ENCODE peak calls at places on chromosome X, in nine cellular contexts. One of them, this sample, is unnamed.
A peak's percentile ranks its signal among the peaks of the same experiment; 100 is the strongest.

GRCh38 chrX:39690541-39691415 is 407.0 kb downstream of the BCOR start:
- DNase-seq in Peyer's patch: no peak
- DNase-seq in heart left ventricle: no peak
- DNase-seq in endothelial cell of umbilical vein: no peak
- DNase-seq in right lobe of liver: no peak
- DNase-seq in IMR-90: no peak
- DNase-seq in suprapubic skin: no peak
- DNase-seq in upper lobe of left lung: no peak
- DNase-seq in breast epithelium: no peak
- DNase-seq in this sample: no peak

GRCh38 chrX:55161581-55161980 is 58.6 kb upstream of the PAGE5 start:
- DNase-seq in suprapubic skin: no peak
- DNase-seq in endothelial cell of umbilical vein: no peak
- DNase-seq in upper lobe of left lung: no peak
- DNase-seq in Peyer's patch: no peak
- DNase-seq in heart left ventricle: no peak
- DNase-seq in IMR-90: no peak
- DNase-seq in breast epithelium: no peak
- DNase-seq in right lobe of liver: no peak
- DNase-seq in this sample: no peak

GRCh38 chrX:110836982-110837381 is 41.4 kb upstream of the CHRDL1 start:
- DNase-seq in heart left ventricle: no peak
- DNase-seq in endothelial cell of umbilical vein: no peak
- DNase-seq in IMR-90: no peak
- DNase-seq in upper lobe of left lung: no peak
- DNase-seq in breast epithelium: no peak
- DNase-seq in Peyer's patch: no peak
- DNase-seq in right lobe of liver: no peak
- DNase-seq in suprapubic skin: no peak
- DNase-seq in this sample: no peak

GRCh38 chrX:24561121-24561520 is 86.0 kb downstream of the PCYT1B start:
- DNase-seq in suprapubic skin: no peak
- DNase-seq in heart left ventricle: no peak
- DNase-seq in IMR-90: peak; percentile 11
- DNase-seq in upper lobe of left lung: no peak
- DNase-seq in breast epithelium: no peak
- DNase-seq in endothelial cell of umbilical vein: peak; percentile 44
- DNase-seq in right lobe of liver: no peak
- DNase-seq in Peyer's patch: no peak
- DNase-seq in this sample: no peak

GRCh38 chrX:38312436-38312835 is 14.9 kb downstream of the RPGR start:
- DNase-seq in suprapubic skin: no peak
- DNase-seq in Peyer's patch: no peak
- DNase-seq in heart left ventricle: no peak
- DNase-seq in endothelial cell of umbilical vein: peak; percentile 65
- DNase-seq in upper lobe of left lung: no peak
- DNase-seq in breast epithelium: no peak
- DNase-seq in IMR-90: peak; percentile 84
- DNase-seq in right lobe of liver: no peak
- DNase-seq in this sample: no peak

GRCh38 chrX:69060631-69061408 is 104.4 kb downstream of the PJA1 start:
- DNase-seq in IMR-90: peak; percentile 31
- DNase-seq in right lobe of liver: peak; percentile 47
- DNase-seq in Peyer's patch: no peak
- DNase-seq in heart left ventricle: peak; percentile 54
- DNase-seq in suprapubic skin: no peak
- DNase-seq in breast epithelium: peak; percentile 23
- DNase-seq in upper lobe of left lung: no peak
- DNase-seq in endothelial cell of umbilical vein: peak; percentile 33
- DNase-seq in this sample: peak; percentile 56

GRCh38 chrX:84162401-84162800 is 25.6 kb downstream of the RPS6KA6 start:
- DNase-seq in IMR-90: no peak
- DNase-seq in suprapubic skin: no peak
- DNase-seq in breast epithelium: no peak
- DNase-seq in endothelial cell of umbilical vein: no peak
- DNase-seq in Peyer's patch: no peak
- DNase-seq in upper lobe of left lung: no peak
- DNase-seq in heart left ventricle: no peak
- DNase-seq in right lobe of liver: no peak
- DNase-seq in this sample: no peak

GRCh38 chrX:149392896-149393295 is 112.2 kb downstream of the IDS start:
- DNase-seq in heart left ventricle: no peak
- DNase-seq in IMR-90: no peak
- DNase-seq in right lobe of liver: no peak
- DNase-seq in breast epithelium: no peak
- DNase-seq in endothelial cell of umbilical vein: no peak
- DNase-seq in upper lobe of left lung: no peak
- DNase-seq in Peyer's patch: no peak
- DNase-seq in suprapubic skin: no peak
- DNase-seq in this sample: no peak

GRCh38 chrX:2609431-2610238 is 81.5 kb upstream of the CD99 start:
- DNase-seq in breast epithelium: no peak
- DNase-seq in endothelial cell of umbilical vein: peak; percentile 58
- DNase-seq in suprapubic skin: no peak
- DNase-seq in IMR-90: peak; percentile 17
- DNase-seq in right lobe of liver: no peak
- DNase-seq in heart left ventricle: no peak
- DNase-seq in Peyer's patch: no peak
- DNase-seq in upper lobe of left lung: no peak
- DNase-seq in this sample: no peak

GRCh38 chrX:124478046-124478445 is 131.7 kb downstream of the SH2D1A start:
- DNase-seq in IMR-90: no peak
- DNase-seq in endothelial cell of umbilical vein: no peak
- DNase-seq in heart left ventricle: no peak
- DNase-seq in right lobe of liver: no peak
- DNase-seq in upper lobe of left lung: no peak
- DNase-seq in suprapubic skin: no peak
- DNase-seq in breast epithelium: no peak
- DNase-seq in Peyer's patch: no peak
- DNase-seq in this sample: no peak

DNA sequence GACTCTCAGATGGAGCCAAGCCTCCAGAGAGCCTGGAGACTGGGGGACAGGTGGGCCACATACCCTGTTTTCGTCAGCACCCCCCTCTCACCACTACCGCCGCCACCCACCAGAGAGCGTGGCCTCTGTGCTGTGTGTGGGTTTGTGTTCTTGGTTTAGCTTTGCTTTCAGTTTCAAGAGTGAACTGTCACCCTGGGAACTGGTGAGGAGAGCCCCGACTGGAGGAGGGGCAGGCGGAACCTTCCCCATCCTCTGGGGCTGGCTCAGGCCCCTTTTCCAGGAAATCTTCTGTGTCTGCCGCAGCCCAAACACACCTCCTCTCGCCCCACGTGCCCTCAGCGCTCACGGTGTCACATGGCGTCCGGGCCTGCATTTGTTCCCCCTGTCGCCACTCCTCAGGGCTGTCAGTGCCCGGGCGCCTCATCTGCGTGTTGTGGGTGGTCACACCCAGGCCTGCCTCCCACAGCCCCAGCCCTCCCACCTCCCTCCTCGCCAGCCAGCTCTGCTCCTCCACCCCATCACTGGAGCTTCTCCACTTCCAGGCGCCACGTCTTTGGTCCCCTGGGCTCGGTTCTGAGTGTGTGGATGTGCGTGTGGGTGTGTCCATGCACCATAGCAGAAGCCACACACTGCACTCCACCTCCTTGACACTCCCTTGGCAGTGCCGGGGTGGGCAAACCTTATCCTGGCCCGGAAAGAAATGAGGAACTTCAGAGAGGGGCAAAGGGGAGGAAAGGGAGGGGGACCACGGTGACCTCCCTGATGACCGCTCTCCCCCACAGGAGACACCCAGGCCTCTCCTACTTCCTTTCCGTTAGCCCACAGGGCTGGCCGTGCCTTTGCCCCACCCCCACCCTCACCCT is 27.8 kb downstream of the ELF4 start:
- DNase-seq in endothelial cell of umbilical vein: no peak
- DNase-seq in right lobe of liver: no peak
- DNase-seq in upper lobe of left lung: peak; percentile 68
- DNase-seq in Peyer's patch: no peak
- DNase-seq in IMR-90: no peak
- DNase-seq in heart left ventricle: peak; percentile 56
- DNase-seq in breast epithelium: no peak
- DNase-seq in suprapubic skin: no peak
- DNase-seq in this sample: peak; percentile 33
- H3K4me1 ChIP-seq in endothelial cell of umbilical vein: peaks cover 42% of the 10 kb centered on the region
- H3K4me1 ChIP-seq in right lobe of liver: no peaks in the 10 kb centered on the region
- H3K4me1 ChIP-seq in upper lobe of left lung: peaks cover 25% of the 10 kb centered on the region
- H3K4me1 ChIP-seq in Peyer's patch: peaks cover 32% of the 10 kb centered on the region
- H3K4me1 ChIP-seq in IMR-90: peaks cover 5% of the 10 kb centered on the region
- H3K4me1 ChIP-seq in heart left ventricle: no peaks in the 10 kb centered on the region
- H3K4me1 ChIP-seq in breast epithelium: no peaks in the 10 kb centered on the region
- H3K4me1 ChIP-seq in suprapubic skin: peaks cover 51% of the 10 kb centered on the region
- H3K4me1 ChIP-seq in this sample: no peaks in the 10 kb centered on the region

DNA sequence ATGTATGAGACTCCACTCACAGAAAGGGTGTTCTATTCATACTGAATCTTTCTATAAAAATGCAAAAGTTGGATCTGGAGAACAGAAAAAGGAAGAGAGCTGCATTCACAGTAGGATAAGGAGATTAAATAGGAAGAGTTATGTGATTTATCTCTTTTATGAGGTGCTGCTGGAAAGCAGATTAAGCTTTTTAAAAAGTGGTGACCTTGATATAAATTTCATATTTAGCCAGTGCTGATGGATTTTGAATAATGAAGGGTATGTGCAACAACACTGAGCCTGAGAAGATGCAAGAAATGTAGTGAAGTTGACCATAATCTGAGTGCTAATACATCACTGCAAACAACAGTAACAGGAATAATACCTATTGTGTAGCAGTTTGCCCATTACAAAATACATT is 795.6 kb downstream of the IL1RAPL1 start:
- DNase-seq in heart left ventricle: no peak
- DNase-seq in Peyer's patch: no peak
- DNase-seq in endothelial cell of umbilical vein: no peak
- DNase-seq in right lobe of liver: no peak
- DNase-seq in breast epithelium: no peak
- DNase-seq in suprapubic skin: no peak
- DNase-seq in IMR-90: no peak
- DNase-seq in upper lobe of left lung: no peak
- DNase-seq in this sample: no peak
- TF ChIP-seq POLR2A in heart left ventricle: no peak
- TF ChIP-seq POLR2A in Peyer's patch: no peak
- TF ChIP-seq POLR2A in endothelial cell of umbilical vein: no peak
- TF ChIP-seq POLR2A in right lobe of liver: no peak
- TF ChIP-seq POLR2A in breast epithelium: no peak
- TF ChIP-seq POLR2A in suprapubic skin: no peak
- TF ChIP-seq POLR2A in IMR-90: no peak
- TF ChIP-seq POLR2A in upper lobe of left lung: no peak
- TF ChIP-seq POLR2A in this sample: no peak

GRCh38 chrX:153595387-153595786 is 3.6 kb downstream of the CCNQ start:
- DNase-seq in right lobe of liver: no peak
- DNase-seq in breast epithelium: no peak
- DNase-seq in endothelial cell of umbilical vein: no peak
- DNase-seq in IMR-90: no peak
- DNase-seq in Peyer's patch: peak; percentile 24
- DNase-seq in upper lobe of left lung: no peak
- DNase-seq in suprapubic skin: no peak
- DNase-seq in heart left ventricle: no peak
- DNase-seq in this sample: no peak

GRCh38 chrX:153593811-153594500 is 5.0 kb downstream of the CCNQ start:
- DNase-seq in IMR-90: no peak
- DNase-seq in upper lobe of left lung: no peak
- DNase-seq in heart left ventricle: peak; percentile 17
- DNase-seq in right lobe of liver: no peak
- DNase-seq in breast epithelium: no peak
- DNase-seq in Peyer's patch: peak; percentile 5
- DNase-seq in endothelial cell of umbilical vein: no peak
- DNase-seq in suprapubic skin: no peak
- DNase-seq in this sample: no peak

GRCh38 chrX:153597351-153597750 is 1.6 kb downstream of the CCNQ start:
- DNase-seq in Peyer's patch: no peak
- DNase-seq in breast epithelium: no peak
- DNase-seq in endothelial cell of umbilical vein: no peak
- DNase-seq in heart left ventricle: no peak
- DNase-seq in IMR-90: no peak
- DNase-seq in upper lobe of left lung: no peak
- DNase-seq in suprapubic skin: no peak
- DNase-seq in right lobe of liver: no peak
- DNase-seq in this sample: no peak

GRCh38 chrX:153598541-153599191 is at the start of gene CCNQ:
- DNase-seq in endothelial cell of umbilical vein: peak; percentile 26
- DNase-seq in breast epithelium: no peak
- DNase-seq in IMR-90: peak; percentile 10
- DNase-seq in heart left ventricle: no peak
- DNase-seq in upper lobe of left lung: peak; percentile 87
- DNase-seq in Peyer's patch: peak; percentile 61
- DNase-seq in suprapubic skin: no peak
- DNase-seq in right lobe of liver: no peak
- DNase-seq in this sample: peak; percentile 15

GRCh38 chrX:153595859-153596857 is 2.8 kb downstream of the CCNQ start:
- DNase-seq in upper lobe of left lung: no peak
- DNase-seq in Peyer's patch: peak; percentile 8
- DNase-seq in breast epithelium: no peak
- DNase-seq in right lobe of liver: no peak
- DNase-seq in IMR-90: no peak
- DNase-seq in heart left ventricle: no peak
- DNase-seq in suprapubic skin: no peak
- DNase-seq in endothelial cell of umbilical vein: no peak
- DNase-seq in this sample: no peak
- H3K36me3 ChIP-seq in upper lobe of left lung: no peaks in the 10 kb centered on the region
- H3K36me3 ChIP-seq in Peyer's patch: no peaks in the 10 kb centered on the region
- H3K36me3 ChIP-seq in breast epithelium: no peaks in the 10 kb centered on the region
- H3K36me3 ChIP-seq in right lobe of liver: no peaks in the 10 kb centered on the region
- H3K36me3 ChIP-seq in IMR-90: peaks cover 14% of the 10 kb centered on the region
- H3K36me3 ChIP-seq in heart left ventricle: peaks cover 6% of the 10 kb centered on the region
- H3K36me3 ChIP-seq in suprapubic skin: peaks cover 30% of the 10 kb centered on the region
- H3K36me3 ChIP-seq in endothelial cell of umbilical vein: peaks cover 3% of the 10 kb centered on the region
- H3K36me3 ChIP-seq in this sample: no peaks in the 10 kb centered on the region

GRCh38 chrX:8684201-8684600 is 47.7 kb downstream of the ANOS1 start:
- DNase-seq in IMR-90: no peak
- DNase-seq in right lobe of liver: no peak
- DNase-seq in endothelial cell of umbilical vein: no peak
- DNase-seq in heart left ventricle: no peak
- DNase-seq in Peyer's patch: no peak
- DNase-seq in upper lobe of left lung: no peak
- DNase-seq in suprapubic skin: no peak
- DNase-seq in breast epithelium: no peak
- DNase-seq in this sample: no peak

GRCh38 chrX:8688776-8689175 is 43.2 kb downstream of the ANOS1 start:
- DNase-seq in heart left ventricle: no peak
- DNase-seq in endothelial cell of umbilical vein: no peak
- DNase-seq in right lobe of liver: no peak
- DNase-seq in IMR-90: no peak
- DNase-seq in Peyer's patch: no peak
- DNase-seq in suprapubic skin: no peak
- DNase-seq in upper lobe of left lung: no peak
- DNase-seq in breast epithelium: no peak
- DNase-seq in this sample: no peak

GRCh38 chrX:8692886-8693285 is 39.1 kb downstream of the ANOS1 start:
- DNase-seq in IMR-90: no peak
- DNase-seq in Peyer's patch: no peak
- DNase-seq in suprapubic skin: no peak
- DNase-seq in right lobe of liver: no peak
- DNase-seq in endothelial cell of umbilical vein: peak; percentile 57
- DNase-seq in heart left ventricle: no peak
- DNase-seq in breast epithelium: no peak
- DNase-seq in upper lobe of left lung: no peak
- DNase-seq in this sample: no peak

DNA sequence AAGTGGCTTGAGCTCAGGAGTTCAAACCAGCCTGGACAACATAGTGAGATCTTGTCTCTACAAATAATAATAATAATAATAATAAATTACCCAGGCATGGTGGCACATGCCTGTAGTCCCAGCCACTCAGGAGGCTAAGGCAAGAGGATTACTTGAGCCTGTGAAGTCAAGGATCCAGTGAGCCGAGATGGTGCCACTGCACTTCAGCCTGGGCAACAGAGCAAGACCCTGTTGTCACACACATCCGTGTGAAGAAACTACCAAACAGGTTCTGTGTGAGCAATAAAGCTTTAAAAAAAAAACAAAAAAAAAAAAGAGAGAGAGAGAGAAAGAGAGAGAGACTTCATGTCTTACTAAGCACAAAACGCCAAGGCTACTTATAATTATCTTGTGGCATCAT is 42.5 kb downstream of the ANOS1 start:
- DNase-seq in heart left ventricle: no peak
- DNase-seq in Peyer's patch: no peak
- DNase-seq in right lobe of liver: no peak
- DNase-seq in endothelial cell of umbilical vein: no peak
- DNase-seq in suprapubic skin: no peak
- DNase-seq in upper lobe of left lung: no peak
- DNase-seq in IMR-90: no peak
- DNase-seq in breast epithelium: no peak
- DNase-seq in this sample: no peak
- H3K4me1 ChIP-seq in heart left ventricle: no peaks in the 10 kb centered on the region
- H3K4me1 ChIP-seq in Peyer's patch: no peaks in the 10 kb centered on the region
- H3K4me1 ChIP-seq in right lobe of liver: no peaks in the 10 kb centered on the region
- H3K4me1 ChIP-seq in endothelial cell of umbilical vein: peaks cover 15% of the 10 kb centered on the region
- H3K4me1 ChIP-seq in suprapubic skin: no peaks in the 10 kb centered on the region
- H3K4me1 ChIP-seq in upper lobe of left lung: no peaks in the 10 kb centered on the region
- H3K4me1 ChIP-seq in IMR-90: no peaks in the 10 kb centered on the region
- H3K4me1 ChIP-seq in breast epithelium: no peaks in the 10 kb centered on the region
- H3K4me1 ChIP-seq in this sample: no peaks in the 10 kb centered on the region